ENCODE peak calls at places on chromosomes 16 and 17, in seven cellular contexts. E is K562, P is GM12878, R is GM12891, A is HepG2, Z is SK-N-SH, U is H1. J is an unnamed sample.

GRCh38 chr16:86848821-86849220 is 270.5 kb downstream of the FOXL1 start:
- DNase-seq in E (no peak), P (no peak), R (no peak), A (no peak), Z (no peak), U (no peak), J (no peak)

GRCh38 chr16:69554495-69554894 is 11.3 kb upstream of the NFAT5 start:
- DNase-seq in E (peak), P (no peak), R (no peak), A (no peak), Z (no peak), U (no peak), J (no peak)

GRCh38 chr16:68893710-68894705 is 50.7 kb downstream of the TANGO6 start:
- DNase-seq in E (no peak), P (no peak), R (no peak), A (peak), Z (no peak), U (no peak), J (no peak)

GRCh38 chr16:88341551-88342290 is 41.0 kb upstream of the ZNF469 start:
- DNase-seq in E (no peak), P (no peak), R (no peak), A (no peak), Z (no peak), U (no peak), J (no peak)

GRCh38 chr17:6930754-6931153 is 65.1 kb upstream of the ALOX12 start:
- DNase-seq in E (no peak), P (no peak), R (no peak), A (no peak), Z (no peak), U (no peak), J (no peak)

GRCh38 chr17:40325156-40326013 is 16.4 kb downstream of the RARA start:
- DNase-seq in E (no peak), P (no peak), R (no peak), A (no peak), Z (no peak), U (no peak), J (no peak)

GRCh38 chr17:42673885-42674754 is 2.7 kb downstream of the PLEKHH3 start:
- DNase-seq in E (peak), P (no peak), R (no peak), A (peak), Z (peak), U (no peak), J (peak)

GRCh38 chr17:218711-219110 is 37.3 kb upstream of the DOC2B start:
- DNase-seq in E (no peak), P (no peak), R (no peak), A (no peak), Z (no peak), U (no peak), J (no peak)

GRCh38 chr17:2049333-2050245 is 5.3 kb upstream of the HIC1 start:
- DNase-seq in E (peak), P (no peak), R (peak), A (no peak), Z (peak), U (no peak), J (peak)

GRCh38 chr16:89395150-89396142 is 94.9 kb downstream of the ANKRD11 start:
- DNase-seq in E (no peak), P (no peak), R (no peak), A (peak), Z (peak), U (no peak), J (no peak)

GRCh38 chr16:67200491-67200890 is 1.6 kb downstream of the ELMO3 start:
- DNase-seq in E (no peak), P (no peak), R (no peak), A (no peak), Z (no peak), U (no peak), J (no peak)

GRCh38 chr17:1179635-1180433 is at the start of gene ABR:
- DNase-seq in E (peak), P (no peak), R (peak), A (no peak), Z (peak), U (no peak), J (peak)

GRCh38 chr16:80883159-80883642 is 78.8 kb upstream of the CDYL2 start:
- DNase-seq in E (no peak), P (no peak), R (no peak), A (peak), Z (no peak), U (no peak), J (no peak)

GRCh38 chr16:83733301-83733700 is 74.5 kb upstream of the HSBP1 start:
- DNase-seq in E (no peak), P (no peak), R (no peak), A (no peak), Z (no peak), U (no peak), J (no peak)

GRCh38 chr16:63289834-63290460 is 1253.7 kb upstream of the CDH8 start:
- DNase-seq in E (peak), P (no peak), R (peak), A (peak), Z (peak), U (peak), J (no peak)

GRCh38 chr16:2753523-2754020 is 1.1 kb downstream of the SRRM2 start:
- DNase-seq in E (no peak), P (no peak), R (no peak), A (no peak), Z (no peak), U (no peak), J (no peak)

GRCh38 chr16:75559564-75560372 is 3.7 kb upstream of the TMEM231 start:
- DNase-seq in E (peak), P (no peak), R (no peak), A (no peak), Z (no peak), U (no peak), J (no peak)

GRCh38 chr16:17138801-17139200 is 332.0 kb downstream of the XYLT1 start:
- DNase-seq in E (peak), P (no peak), R (no peak), A (no peak), Z (no peak), U (no peak), J (no peak)

GRCh38 chr16:22787456-22788189 is 26.3 kb upstream of the HS3ST2 start:
- DNase-seq in E (no peak), P (no peak), R (no peak), A (no peak), Z (peak), U (no peak), J (no peak)

GRCh38 chr16:57648125-57648524 is 19.7 kb downstream of the ADGRG1 start:
- DNase-seq in E (no peak), P (peak), R (no peak), A (no peak), Z (no peak), U (no peak), J (no peak)

GRCh38 chr17:56761387-56761786 is 72.3 kb downstream of the C17orf67 start:
- DNase-seq in E (no peak), P (no peak), R (no peak), A (no peak), Z (no peak), U (no peak), J (no peak)

GRCh38 chr17:3891626-3892094 is 1.2 kb downstream of the CAMKK1 start:
- DNase-seq in E (no peak), P (no peak), R (no peak), A (no peak), Z (no peak), U (no peak), J (no peak)

GRCh38 chr17:54085020-54085419 is 262.3 kb downstream of the KIF2B start:
- DNase-seq in E (no peak), P (no peak), R (no peak), A (no peak), Z (no peak), U (no peak), J (no peak)

GRCh38 chr17:62763891-62764600 is 44.1 kb downstream of the MARCHF10 start:
- DNase-seq in E (no peak), P (no peak), R (no peak), A (no peak), Z (no peak), U (no peak), J (no peak)

GRCh38 chr17:82531431-82531881 is 11.9 kb downstream of the FOXK2 start:
- DNase-seq in E (no peak), P (no peak), R (no peak), A (no peak), Z (no peak), U (no peak), J (no peak)

GRCh38 chr17:3989156-3989886 is 25.1 kb upstream of the ATP2A3 start:
- DNase-seq in E (no peak), P (no peak), R (no peak), A (no peak), Z (peak), U (no peak), J (no peak)

GRCh38 chr16:66695935-66696668 is 441 bp downstream of the CMTM4 start:
- DNase-seq in E (peak), P (no peak), R (peak), A (no peak), Z (no peak), U (no peak), J (peak)

GRCh38 chr17:65081439-65081838 is 24.9 kb upstream of the GNA13 start:
- DNase-seq in E (no peak), P (no peak), R (no peak), A (no peak), Z (no peak), U (no peak), J (no peak)

GRCh38 chr17:8109669-8110455 is 8.5 kb downstream of the ALOXE3 start:
- DNase-seq in E (peak), P (no peak), R (peak), A (no peak), Z (peak), U (no peak), J (peak)

DNA sequence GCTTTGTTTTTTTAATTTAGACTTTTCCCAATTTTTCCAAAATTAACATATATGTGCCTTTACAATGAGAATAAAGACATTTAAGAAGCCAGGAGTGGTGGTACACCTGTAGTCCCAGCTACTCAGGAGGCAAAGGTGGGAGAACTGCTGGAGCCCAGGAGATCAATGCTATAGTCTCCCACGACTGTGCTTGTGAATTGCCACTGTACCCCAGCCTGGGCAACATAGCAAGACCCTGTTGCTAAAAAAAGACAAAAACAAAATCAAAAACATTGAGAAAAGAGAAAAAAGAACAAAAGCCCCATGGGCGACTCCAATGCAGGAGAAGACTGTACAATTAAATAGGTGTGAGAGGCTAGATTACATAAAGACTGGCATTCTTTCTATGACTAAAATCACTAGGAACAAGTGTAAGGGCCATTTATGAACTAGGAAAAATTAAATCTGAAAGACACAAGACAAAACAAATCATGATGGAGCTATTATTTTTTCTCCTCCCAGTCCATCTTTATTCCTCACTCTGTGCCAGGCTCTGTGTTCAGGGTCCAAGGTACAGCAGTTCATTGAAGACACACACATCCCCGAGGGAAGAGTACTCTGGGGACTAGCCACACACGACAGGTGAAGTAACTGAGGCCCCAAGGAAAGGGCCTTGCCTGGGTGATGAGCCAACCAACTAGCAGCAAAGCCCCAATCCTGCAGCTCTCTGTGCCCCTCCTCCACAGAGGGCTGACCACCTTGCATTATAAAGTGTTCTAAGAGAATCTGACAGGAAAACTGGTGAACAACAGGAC is 79.8 kb downstream of the CREBBP start:
- DNase-seq in E (no peak), P (no peak), R (no peak), A (no peak), Z (no peak), U (no peak), J (no peak)
- TF ChIP-seq TAF1 in E (no peak), P (no peak), R (no peak), A (no peak), Z (no peak), U (no peak), J (no peak)

DNA sequence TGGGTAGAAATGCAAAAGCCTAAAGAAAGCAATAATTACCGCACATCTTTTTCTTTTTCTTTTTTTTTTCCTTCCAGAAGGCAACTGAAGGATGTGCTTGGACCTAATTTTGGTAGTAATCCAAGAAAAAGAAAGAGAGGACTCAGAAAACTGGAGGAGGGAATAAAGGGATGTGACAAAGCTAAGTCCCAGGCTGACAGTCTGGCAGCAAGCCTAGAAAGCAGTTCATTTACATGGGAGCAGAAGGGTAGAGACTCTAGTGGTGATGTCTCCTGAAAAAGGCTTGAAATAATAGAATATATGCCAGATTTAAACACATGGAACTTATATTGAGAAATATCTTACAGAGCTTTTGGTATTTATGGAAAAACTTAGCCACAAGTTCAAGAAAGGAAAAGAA is 101.0 kb upstream of the SHISA6 start:
- DNase-seq in E (no peak), P (no peak), R (no peak), A (no peak), Z (no peak), U (no peak), J (no peak)
- TF ChIP-seq TAF1 in E (no peak), P (no peak), R (no peak), A (no peak), Z (no peak), U (no peak), J (no peak)

GRCh38 chr17:67125417-67125816 is 81.1 kb downstream of the CACNG1 start:
- DNase-seq in E (peak), P (no peak), R (no peak), A (no peak), Z (peak), U (no peak), J (no peak)
- TF ChIP-seq TAF1 in E (no peak), P (no peak), R (no peak), A (no peak), Z (no peak), U (no peak), J (no peak)

GRCh38 chr16:27522173-27522707 is 27.5 kb downstream of the GTF3C1 start:
- DNase-seq in E (no peak), P (no peak), R (no peak), A (no peak), Z (no peak), U (no peak), J (no peak)

GRCh38 chr16:27518226-27518625 is 31.5 kb downstream of the GTF3C1 start:
- DNase-seq in E (no peak), P (no peak), R (no peak), A (no peak), Z (no peak), U (no peak), J (no peak)

GRCh38 chr16:27516360-27516759 is 33.4 kb downstream of the GTF3C1 start:
- DNase-seq in E (no peak), P (no peak), R (no peak), A (no peak), Z (no peak), U (no peak), J (no peak)

GRCh38 chr16:27526169-27526568 is 23.5 kb downstream of the GTF3C1 start:
- DNase-seq in E (no peak), P (no peak), R (no peak), A (no peak), Z (peak), U (no peak), J (no peak)

DNA sequence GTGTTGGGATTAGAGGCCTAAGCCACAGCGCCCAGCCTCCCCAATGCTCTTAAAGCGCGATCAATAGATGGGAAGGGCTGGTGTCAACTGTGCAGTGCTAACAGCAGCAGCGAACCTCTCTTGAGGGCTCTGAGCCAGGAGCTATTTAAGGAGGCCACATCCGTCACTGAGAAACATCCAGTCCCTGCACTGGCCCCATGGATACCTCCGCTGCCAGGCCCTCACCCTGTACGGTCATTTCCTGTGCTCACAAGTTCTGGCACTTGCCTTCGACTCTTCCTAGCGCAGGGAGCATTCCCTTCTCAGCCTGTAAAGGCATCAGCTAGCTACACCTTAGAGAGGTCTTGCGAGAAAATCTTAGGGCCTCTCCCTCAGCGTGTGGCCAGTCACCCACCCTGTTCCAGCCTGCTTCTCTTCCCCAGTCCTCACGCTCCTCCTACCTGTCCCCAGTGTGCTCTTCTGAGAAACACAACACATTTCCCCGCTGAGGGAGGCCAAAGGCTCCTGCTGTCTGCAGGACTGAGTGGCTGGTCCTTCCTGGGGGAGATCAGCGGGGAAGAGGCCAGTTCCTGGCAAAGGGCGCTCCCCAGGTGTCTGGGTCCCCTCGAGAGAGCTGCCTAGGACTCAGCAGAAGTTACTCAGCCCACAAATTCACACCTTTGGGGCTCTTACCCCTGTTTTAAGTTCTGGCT is 28.6 kb downstream of the GTF3C1 start:
- DNase-seq in E (no peak), P (no peak), R (no peak), A (no peak), Z (no peak), U (no peak), J (no peak)
- TF ChIP-seq TAF1 in E (no peak), P (no peak), R (no peak), A (no peak), Z (no peak), U (no peak), J (no peak)

J was measured in GM12892.